ENCODE peak calls at places on chromosome 14, in four cellular contexts. P is lung, F is pancreas, O is K562. B is an unnamed sample.
A peak's percentile ranks its signal among the peaks of the same experiment; 100 is the strongest.

GRCh38 chr14:20597108-20597507 is 5.9 kb upstream of the RNASE12 start:
- DNase-seq in P (no peak), F (no peak), O (no peak), B (no peak)

GRCh38 chr14:49860988-49861387 is 8.4 kb upstream of the NEMF start:
- DNase-seq in P (no peak), F (no peak), O (no peak), B (no peak)

GRCh38 chr14:53663709-53664108 is 292.9 kb downstream of the BMP4 start:
- DNase-seq in P (no peak), F (no peak), O (no peak), B (peak; percentile 29)

GRCh38 chr14:53953828-53954550 is 2.6 kb downstream of the BMP4 start:
- DNase-seq in P (no peak), F (no peak), O (no peak), B (peak; percentile 38)

GRCh38 chr14:95432152-95433093 is 84.0 kb downstream of the SYNE3 start:
- DNase-seq in P (no peak), F (peak; percentile 55), O (peak; percentile 58), B (peak; percentile 41)

GRCh38 chr14:71591929-71592328 is 340.3 kb upstream of the RGS6 start:
- DNase-seq in P (no peak), F (no peak), O (no peak), B (no peak)

GRCh38 chr14:99602054-99602787 is 1.8 kb downstream of the CCDC85C start:
- DNase-seq in P (peak; percentile 41), F (peak; percentile 42), O (no peak), B (no peak)

GRCh38 chr14:97138801-97139200 is 341.6 kb downstream of the VRK1 start:
- DNase-seq in P (no peak), F (no peak), O (no peak), B (no peak)

GRCh38 chr14:29016050-29016900 is 249.7 kb downstream of the FOXG1 start:
- DNase-seq in P (no peak), F (no peak), O (peak; percentile 8), B (no peak)

GRCh38 chr14:88612981-88613380 is 50.1 kb downstream of the ZC3H14 start:
- DNase-seq in P (no peak), F (no peak), O (no peak), B (no peak)

GRCh38 chr14:27506272-27506671 is 908.4 kb upstream of the NOVA1 start:
- DNase-seq in P (no peak), F (no peak), O (no peak), B (no peak)

DNA sequence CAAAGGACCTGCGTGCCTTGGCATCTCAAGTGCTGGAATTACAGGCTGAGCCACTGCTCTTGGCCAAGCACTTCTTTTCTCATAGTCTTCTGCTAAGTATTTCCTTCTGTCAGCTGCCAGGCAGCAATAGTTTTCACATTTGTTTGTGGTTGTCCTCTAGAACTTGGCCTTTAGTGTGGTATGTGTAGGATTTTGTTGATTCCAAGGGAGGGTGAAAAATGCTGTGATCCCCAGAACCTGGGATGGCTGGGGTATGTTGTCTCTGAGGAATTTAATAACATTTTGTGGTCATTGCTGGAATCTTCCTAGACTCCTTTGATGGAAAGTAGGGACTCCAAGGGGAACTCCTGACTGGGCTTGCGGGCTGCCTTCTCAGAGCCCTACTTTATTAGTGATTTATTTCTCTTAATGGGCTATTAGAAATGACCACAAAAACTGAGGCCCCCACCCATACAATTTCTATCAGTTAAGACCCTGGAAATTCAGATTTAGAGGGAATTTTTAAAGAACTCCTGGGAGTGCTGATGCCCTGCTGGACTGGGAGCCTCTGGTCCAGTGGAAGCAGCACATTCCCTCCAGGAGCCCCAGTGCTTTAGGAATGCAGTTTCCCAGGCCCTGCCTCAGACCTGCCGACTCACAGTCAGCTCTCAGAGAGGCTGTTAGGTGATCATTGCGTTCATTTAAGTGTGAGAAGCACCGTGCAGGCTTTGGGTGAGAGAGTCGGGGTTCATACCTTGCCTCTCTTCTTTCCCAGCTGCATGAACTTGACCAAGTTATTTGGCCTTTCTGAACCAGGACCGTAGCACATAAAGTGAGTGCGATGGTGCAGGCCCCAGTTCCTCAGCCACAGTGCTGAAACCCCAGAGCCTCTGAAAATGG is 22.7 kb downstream of the TRAF3 start:
- DNase-seq in P (no peak), F (no peak), O (no peak), B (no peak)
- H3K27ac ChIP-seq in P (no peak overlapping the region), F (no peak overlapping the region), O (no peak overlapping the region), B (no peak overlapping the region)

GRCh38 chr14:56633544-56633943 is 53.9 kb downstream of the TMEM260 start:
- DNase-seq in P (no peak), F (no peak), O (no peak), B (no peak)

GRCh38 chr14:56632192-56632591 is 52.6 kb downstream of the TMEM260 start:
- DNase-seq in P (no peak), F (no peak), O (no peak), B (no peak)

GRCh38 chr14:56630707-56631106 is 51.1 kb downstream of the TMEM260 start:
- DNase-seq in P (no peak), F (no peak), O (no peak), B (no peak)

DNA sequence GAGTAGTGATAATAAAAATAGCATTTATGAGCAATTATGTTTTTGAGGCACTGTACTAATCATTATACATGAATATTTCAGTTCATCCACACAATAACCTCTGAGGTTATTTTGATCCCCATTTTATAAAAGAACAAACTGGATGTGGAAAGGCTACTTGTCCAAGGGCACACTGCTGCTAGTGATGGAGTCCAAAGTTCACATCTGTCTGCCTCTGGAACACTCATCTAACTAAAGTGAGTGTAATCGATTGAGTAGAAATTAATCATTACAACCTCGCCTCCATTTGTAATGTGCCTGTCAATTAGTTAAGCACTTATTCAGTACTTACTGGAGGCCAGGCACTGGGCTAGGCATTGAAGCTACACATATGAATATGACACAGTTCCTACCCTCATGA is 55.4 kb downstream of the TMEM260 start:
- DNase-seq in P (no peak), F (no peak), O (no peak), B (no peak)
- H3K4me1 ChIP-seq in P (no peaks in the 10 kb centered on the region), F (no peaks in the 10 kb centered on the region), O (no peaks in the 10 kb centered on the region), B (no peaks in the 10 kb centered on the region)

GRCh38 chr14:65531148-65531547 is 118.6 kb downstream of the FUT8 start:
- DNase-seq in P (no peak), F (no peak), O (no peak), B (no peak)
- TF ChIP-seq CTCF in P (no peak), F (no peak), O (no peak), B (no peak)

GRCh38 chr14:91018465-91018864 is 42.0 kb downstream of the RPS6KA5 start:
- DNase-seq in P (no peak), F (no peak), O (no peak), B (no peak)

GRCh38 chr14:91019673-91020072 is 40.8 kb downstream of the RPS6KA5 start:
- DNase-seq in P (no peak), F (no peak), O (no peak), B (no peak)

GRCh38 chr14:91017011-91017410 is 43.4 kb downstream of the RPS6KA5 start:
- DNase-seq in P (no peak), F (no peak), O (no peak), B (no peak)

GRCh38 chr14:91021991-91022621 is 38.3 kb downstream of the RPS6KA5 start:
- DNase-seq in P (no peak), F (no peak), O (no peak), B (no peak)

GRCh38 chr14:91021115-91021514 is 39.3 kb downstream of the RPS6KA5 start:
- DNase-seq in P (no peak), F (no peak), O (no peak), B (no peak)
- H3K27ac ChIP-seq in P (no peak overlapping the region), F (no peak overlapping the region), O (no peak overlapping the region), B (no peak overlapping the region)

DNA sequence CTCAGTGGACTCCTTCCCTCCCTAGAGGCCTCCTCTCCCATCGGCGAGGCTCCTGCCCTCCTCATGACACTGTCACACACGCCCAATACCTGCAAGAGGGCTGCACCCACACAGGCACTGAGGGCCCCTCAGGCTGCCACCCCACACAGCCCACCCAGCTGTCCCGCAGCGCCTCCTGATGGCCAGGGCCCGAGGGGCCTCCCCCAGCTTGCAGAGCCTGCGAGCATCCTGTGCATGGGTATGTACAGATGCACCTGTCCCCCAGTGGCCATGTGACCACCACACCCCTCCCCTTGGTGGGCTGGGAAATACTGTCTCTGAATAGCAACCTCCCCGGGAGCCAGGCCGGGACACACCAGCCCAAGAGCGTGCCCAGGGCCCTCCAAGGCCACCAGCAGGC is 19.0 kb upstream of the NUDT14 start:
- DNase-seq in P (no peak), F (no peak), O (no peak), B (no peak)
- H3K4me1 ChIP-seq in P (peaks cover 28% of the 10 kb centered on the region), F (peaks cover 5% of the 10 kb centered on the region), O (peaks cover 71% of the 10 kb centered on the region), B (peaks cover 94% of the 10 kb centered on the region)

DNA sequence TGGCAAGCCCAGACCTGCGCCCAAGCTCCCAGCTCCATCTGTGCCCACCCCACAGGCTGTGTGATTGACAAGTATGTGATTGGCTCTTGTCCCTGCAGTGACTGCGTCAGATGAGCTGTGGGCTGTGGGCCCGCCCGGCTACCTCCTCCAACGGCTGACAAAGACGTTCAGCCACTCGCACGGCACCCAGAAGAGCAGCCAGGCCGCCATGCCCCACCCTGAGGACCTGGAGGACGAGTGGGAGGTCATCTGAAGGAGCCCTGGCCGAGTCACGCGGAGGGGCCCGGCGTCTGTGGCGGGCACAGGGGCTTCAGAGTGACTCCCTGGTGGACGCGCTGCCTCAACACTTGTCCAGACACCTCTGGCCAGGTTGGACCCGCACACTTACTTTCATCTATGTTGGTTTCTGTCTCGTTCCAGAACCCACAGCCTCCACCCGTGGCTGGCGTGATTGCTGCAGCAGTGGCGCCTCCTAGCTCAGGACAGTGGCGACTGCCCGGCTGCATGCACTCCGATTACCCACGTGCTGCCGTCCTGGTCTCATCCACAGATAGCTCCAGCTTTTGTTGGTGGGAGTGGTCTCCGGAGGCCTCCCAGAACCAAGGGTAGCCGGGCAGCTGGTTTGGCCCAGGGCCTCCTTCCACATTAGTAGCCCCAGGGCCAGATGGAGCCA is 11.4 kb downstream of the ANKRD9 start:
- DNase-seq in P (no peak), F (no peak), O (no peak), B (no peak)
- TF ChIP-seq CTCF in P (no peak), F (no peak), O (peak; percentile 57), B (peak; percentile 21)

B was measured in left ventricle myocardium inferior.